ENCODE peak calls at places on chromosomes 12 and 14, in seven cellular contexts. N, X, T, Y, A, O and F are unnamed samples.

GRCh38 chr12:58314610-58315009 is 373.2 kb downstream of the ATP23 start:
- DNase-seq in X (no peak), A (no peak), T (no peak), N (no peak), O (no peak), Y (no peak), F (no peak)

GRCh38 chr14:55129428-55130193 is 559 bp downstream of the LGALS3 start:
- DNase-seq in N (peak; percentile 65), A (peak; percentile 21), O (peak; percentile 88), T (peak; percentile 38), X (peak; percentile 73), Y (peak; percentile 20), F (no peak)

GRCh38 chr12:51884676-51885229 is 3.1 kb upstream of the ANKRD33 start:
- DNase-seq in A (no peak), O (peak; percentile 52), X (no peak), N (peak; percentile 52), Y (no peak), T (no peak), F (no peak)

GRCh38 chr14:101062611-101063010 is 159.1 kb upstream of the RTL1 start:
- DNase-seq in N (no peak), Y (no peak), O (peak; percentile 3), X (no peak), A (no peak), T (no peak), F (no peak)

GRCh38 chr12:91774471-91774921 is 371.1 kb downstream of the BTG1 start:
- DNase-seq in N (no peak), T (no peak), O (no peak), A (no peak), Y (no peak), X (no peak), F (no peak)

GRCh38 chr14:31881531-31882310 is 195.4 kb upstream of the ARHGAP5 start:
- DNase-seq in O (no peak), X (no peak), Y (no peak), A (no peak), N (no peak), T (no peak), F (no peak)

GRCh38 chr12:6698352-6699046 is 2.1 kb downstream of the PIANP start:
- DNase-seq in N (no peak), Y (no peak), T (no peak), O (peak; percentile 12), X (no peak), A (no peak), F (no peak)

GRCh38 chr12:49503674-49504180 is 35.1 kb upstream of the KCNH3 start:
- DNase-seq in O (no peak), T (no peak), X (no peak), N (no peak), Y (no peak), A (no peak), F (no peak)

GRCh38 chr12:113456761-113457160 is 14.9 kb downstream of the LHX5 start:
- DNase-seq in T (no peak), X (no peak), N (no peak), A (no peak), Y (no peak), O (no peak), F (no peak)

GRCh38 chr14:90426663-90427062 is 29.8 kb downstream of the CALM1 start:
- DNase-seq in T (no peak), A (no peak), Y (no peak), X (peak; percentile 47), N (no peak), O (peak; percentile 79), F (no peak)

GRCh38 chr12:105820407-105821140 is 318.2 kb downstream of the NUAK1 start:
- DNase-seq in A (no peak), X (peak; percentile 49), N (no peak), O (peak; percentile 75), Y (no peak), T (no peak), F (no peak)

GRCh38 chr14:89303452-89304435 is 113.3 kb downstream of the FOXN3 start:
- DNase-seq in O (peak; percentile 91), T (no peak), N (no peak), X (peak; percentile 64), A (no peak), Y (no peak), F (no peak)

GRCh38 chr14:72409047-72409446 is 476.8 kb downstream of the RGS6 start:
- DNase-seq in A (no peak), N (no peak), O (no peak), T (no peak), Y (no peak), X (no peak), F (no peak)

GRCh38 chr12:8037947-8038346 is 5.4 kb downstream of the FOXJ2 start:
- DNase-seq in A (no peak), N (no peak), T (no peak), X (no peak), O (no peak), Y (no peak), F (no peak)

GRCh38 chr14:51780741-51781140 is 79.7 kb upstream of the GNG2 start:
- DNase-seq in O (no peak), N (no peak), A (no peak), Y (no peak), T (no peak), X (no peak), F (no peak)

GRCh38 chr14:58749066-58749669 is 111.4 kb downstream of the DACT1 start:
- DNase-seq in X (peak; percentile 55), Y (no peak), A (no peak), O (no peak), N (no peak), T (no peak), F (no peak)

GRCh38 chr14:49578141-49578540 is 8.0 kb downstream of the RPS29 start:
- DNase-seq in X (no peak), T (no peak), O (no peak), A (no peak), N (no peak), Y (no peak), F (no peak)

GRCh38 chr14:91032250-91032649 is 28.2 kb downstream of the RPS6KA5 start:
- DNase-seq in A (no peak), T (no peak), O (no peak), Y (no peak), X (no peak), N (no peak), F (no peak)

GRCh38 chr12:51759175-51759574 is 89.3 kb downstream of the FIGNL2 start:
- DNase-seq in X (no peak), Y (no peak), T (no peak), N (no peak), O (no peak), A (no peak), F (no peak)

GRCh38 chr14:61080591-61081010 is 99.6 kb downstream of the SLC38A6 start:
- DNase-seq in T (no peak), A (no peak), N (peak; percentile 39), X (no peak), O (no peak), Y (no peak), F (no peak)

GRCh38 chr12:1801285-1801975 is 18.9 kb upstream of the LRTM2 start:
- DNase-seq in O (no peak), T (no peak), Y (no peak), N (peak; percentile 24), X (peak; percentile 36), A (no peak), F (no peak)

GRCh38 chr12:30753233-30753632 is 1.5 kb downstream of the CAPRIN2 start:
- DNase-seq in N (peak; percentile 59), X (no peak), Y (no peak), T (no peak), O (no peak), A (no peak), F (no peak)

GRCh38 chr14:85579957-85580356 is 50.0 kb downstream of the FLRT2 start:
- DNase-seq in A (no peak), X (no peak), O (no peak), N (no peak), Y (no peak), T (no peak), F (no peak)

GRCh38 chr12:79331870-79332269 is 358.9 kb downstream of the PAWR start:
- DNase-seq in A (no peak), Y (no peak), X (no peak), O (no peak), N (no peak), T (no peak), F (no peak)

GRCh38 chr14:90721619-90722305 is 94.5 kb downstream of the TTC7B start:
- DNase-seq in Y (no peak), X (peak; percentile 8), N (no peak), T (no peak), A (no peak), O (no peak), F (no peak)

GRCh38 chr12:133256321-133256720 is 20.6 kb upstream of the ANHX start:
- DNase-seq in Y (no peak), T (no peak), N (no peak), X (no peak), A (no peak), O (no peak), F (no peak)

GRCh38 chr14:83894519-83894918 is 1635.4 kb upstream of the FLRT2 start:
- DNase-seq in X (no peak), T (no peak), O (no peak), A (no peak), Y (no peak), N (no peak), F (no peak)

GRCh38 chr12:66393890-66394289 is 91.6 kb downstream of the HELB start:
- DNase-seq in N (no peak), O (no peak), T (peak; percentile 19), A (no peak), X (no peak), Y (no peak), F (no peak)

GRCh38 chr14:86372402-86372801 is 842.5 kb downstream of the FLRT2 start:
- DNase-seq in N (no peak), O (no peak), A (no peak), Y (no peak), T (no peak), X (no peak), F (no peak)

GRCh38 chr14:67461341-67461985 is 27.1 kb downstream of the TMEM229B start:
- DNase-seq in T (no peak), A (no peak), O (no peak), Y (no peak), N (no peak), X (no peak), F (no peak)

GRCh38 chr12:88202500-88202899 is 60.4 kb downstream of the TMTC3 start:
- DNase-seq in X (no peak), A (no peak), O (no peak), Y (no peak), N (no peak), T (no peak), F (no peak)

GRCh38 chr12:96743606-96744005 is 163.5 kb upstream of the NEDD1 start:
- DNase-seq in A (no peak), T (no peak), N (no peak), O (no peak), X (no peak), Y (no peak), F (no peak)

GRCh38 chr12:68761901-68762630 is 16.1 kb downstream of the SLC35E3 start:
- DNase-seq in A (no peak), N (no peak), O (no peak), T (no peak), Y (no peak), X (no peak), F (no peak)

GRCh38 chr12:52884526-52885293 is 20.2 kb downstream of the KRT8 start:
- DNase-seq in Y (peak; percentile 69), X (peak; percentile 85), N (peak; percentile 90), A (peak; percentile 62), O (peak; percentile 85), T (peak; percentile 58), F (peak; percentile 55)

GRCh38 chr12:91143241-91143640 is 31.9 kb upstream of the LUM start:
- DNase-seq in N (no peak), A (no peak), O (no peak), T (no peak), X (no peak), Y (no peak), F (no peak)

GRCh38 chr12:3604281-3604680 is 113.3 kb downstream of the PRMT8 start:
- DNase-seq in O (peak; percentile 29), Y (no peak), N (no peak), X (no peak), A (no peak), T (no peak), F (no peak)

GRCh38 chr14:80607430-80608200 is 333.9 kb downstream of the CEP128 start:
- DNase-seq in T (no peak), Y (no peak), A (no peak), O (no peak), N (no peak), X (no peak), F (no peak)

GRCh38 chr12:57606821-57607220 is 2.2 kb downstream of the DTX3 start:
- DNase-seq in Y (no peak), X (no peak), N (no peak), A (no peak), O (no peak), T (no peak), F (no peak)